ENCODE peak calls at places on chromosome 18, in six cellular contexts. One of them, this sample, is unnamed.

GRCh38 chr18:8106603-8107002 is 502.6 kb upstream of the RAB12 start:
- DNase-seq in caudate nucleus: no peak
- DNase-seq in AG08395: no peak
- DNase-seq in stimulated activated CD8-positive, alpha-beta memory T cell treated with anti-CD3 and anti-CD28 coated beads, Interleukin-12 subunit alpha, Interleukin-12 subunit beta, amount 100 ng/mL, for 1 hour: no peak
- DNase-seq in renal cortical epithelial cell: peak; percentile 87
- DNase-seq in foreskin fibroblast: no peak
- DNase-seq in this sample: no peak

GRCh38 chr18:79805211-79805862 is 7.6 kb downstream of the KCNG2 start:
- DNase-seq in stimulated activated CD8-positive, alpha-beta memory T cell treated with anti-CD3 and anti-CD28 coated beads, Interleukin-12 subunit alpha, Interleukin-12 subunit beta, amount 100 ng/mL, for 1 hour: no peak
- DNase-seq in foreskin fibroblast: no peak
- DNase-seq in renal cortical epithelial cell: no peak
- DNase-seq in caudate nucleus: no peak
- DNase-seq in AG08395: no peak
- DNase-seq in this sample: no peak

GRCh38 chr18:48802543-48803428 is 148.0 kb downstream of the SMAD7 start:
- DNase-seq in AG08395: no peak
- DNase-seq in renal cortical epithelial cell: peak; percentile 71
- DNase-seq in foreskin fibroblast: no peak
- DNase-seq in caudate nucleus: peak; percentile 74
- DNase-seq in stimulated activated CD8-positive, alpha-beta memory T cell treated with anti-CD3 and anti-CD28 coated beads, Interleukin-12 subunit alpha, Interleukin-12 subunit beta, amount 100 ng/mL, for 1 hour: no peak
- DNase-seq in this sample: no peak

GRCh38 chr18:59048378-59048777 is 91.3 kb upstream of the SEC11C start:
- DNase-seq in stimulated activated CD8-positive, alpha-beta memory T cell treated with anti-CD3 and anti-CD28 coated beads, Interleukin-12 subunit alpha, Interleukin-12 subunit beta, amount 100 ng/mL, for 1 hour: no peak
- DNase-seq in AG08395: no peak
- DNase-seq in renal cortical epithelial cell: no peak
- DNase-seq in foreskin fibroblast: no peak
- DNase-seq in caudate nucleus: no peak
- DNase-seq in this sample: no peak

GRCh38 chr18:51054764-51055163 is 24.8 kb downstream of the SMAD4 start:
- DNase-seq in caudate nucleus: no peak
- DNase-seq in AG08395: peak; percentile 31
- DNase-seq in foreskin fibroblast: no peak
- DNase-seq in renal cortical epithelial cell: peak; percentile 41
- DNase-seq in stimulated activated CD8-positive, alpha-beta memory T cell treated with anti-CD3 and anti-CD28 coated beads, Interleukin-12 subunit alpha, Interleukin-12 subunit beta, amount 100 ng/mL, for 1 hour: no peak
- DNase-seq in this sample: no peak

GRCh38 chr18:8616026-8616401 is 6.8 kb downstream of the RAB12 start:
- DNase-seq in foreskin fibroblast: no peak
- DNase-seq in caudate nucleus: no peak
- DNase-seq in stimulated activated CD8-positive, alpha-beta memory T cell treated with anti-CD3 and anti-CD28 coated beads, Interleukin-12 subunit alpha, Interleukin-12 subunit beta, amount 100 ng/mL, for 1 hour: no peak
- DNase-seq in renal cortical epithelial cell: peak; percentile 26
- DNase-seq in AG08395: no peak
- DNase-seq in this sample: no peak

GRCh38 chr18:24086082-24086481 is 52.8 kb upstream of the CABYR start:
- DNase-seq in renal cortical epithelial cell: no peak
- DNase-seq in AG08395: no peak
- DNase-seq in stimulated activated CD8-positive, alpha-beta memory T cell treated with anti-CD3 and anti-CD28 coated beads, Interleukin-12 subunit alpha, Interleukin-12 subunit beta, amount 100 ng/mL, for 1 hour: no peak
- DNase-seq in foreskin fibroblast: no peak
- DNase-seq in caudate nucleus: no peak
- DNase-seq in this sample: no peak

GRCh38 chr18:46167971-46168370 is 63.8 kb downstream of the HAUS1 start:
- DNase-seq in renal cortical epithelial cell: no peak
- DNase-seq in foreskin fibroblast: no peak
- DNase-seq in caudate nucleus: no peak
- DNase-seq in AG08395: no peak
- DNase-seq in stimulated activated CD8-positive, alpha-beta memory T cell treated with anti-CD3 and anti-CD28 coated beads, Interleukin-12 subunit alpha, Interleukin-12 subunit beta, amount 100 ng/mL, for 1 hour: no peak
- DNase-seq in this sample: no peak

GRCh38 chr18:46253498-46253897 is 149.3 kb downstream of the HAUS1 start:
- DNase-seq in stimulated activated CD8-positive, alpha-beta memory T cell treated with anti-CD3 and anti-CD28 coated beads, Interleukin-12 subunit alpha, Interleukin-12 subunit beta, amount 100 ng/mL, for 1 hour: no peak
- DNase-seq in AG08395: peak; percentile 15
- DNase-seq in caudate nucleus: no peak
- DNase-seq in foreskin fibroblast: peak; percentile 49
- DNase-seq in renal cortical epithelial cell: peak; percentile 96
- DNase-seq in this sample: no peak

GRCh38 chr18:34219651-34220050 is 5.1 kb downstream of the NOL4 start:
- DNase-seq in AG08395: no peak
- DNase-seq in foreskin fibroblast: no peak
- DNase-seq in stimulated activated CD8-positive, alpha-beta memory T cell treated with anti-CD3 and anti-CD28 coated beads, Interleukin-12 subunit alpha, Interleukin-12 subunit beta, amount 100 ng/mL, for 1 hour: no peak
- DNase-seq in renal cortical epithelial cell: no peak
- DNase-seq in caudate nucleus: peak; percentile 26
- DNase-seq in this sample: no peak

GRCh38 chr18:35174093-35174731 is 66.6 kb upstream of the ZNF397 start:
- DNase-seq in AG08395: no peak
- DNase-seq in stimulated activated CD8-positive, alpha-beta memory T cell treated with anti-CD3 and anti-CD28 coated beads, Interleukin-12 subunit alpha, Interleukin-12 subunit beta, amount 100 ng/mL, for 1 hour: no peak
- DNase-seq in foreskin fibroblast: no peak
- DNase-seq in renal cortical epithelial cell: peak; percentile 40
- DNase-seq in caudate nucleus: no peak
- DNase-seq in this sample: no peak

GRCh38 chr18:34802938-34803337 is 92.8 kb downstream of the DTNA start:
- DNase-seq in stimulated activated CD8-positive, alpha-beta memory T cell treated with anti-CD3 and anti-CD28 coated beads, Interleukin-12 subunit alpha, Interleukin-12 subunit beta, amount 100 ng/mL, for 1 hour: no peak
- DNase-seq in renal cortical epithelial cell: peak; percentile 33
- DNase-seq in caudate nucleus: no peak
- DNase-seq in AG08395: peak; percentile 28
- DNase-seq in foreskin fibroblast: no peak
- DNase-seq in this sample: no peak

GRCh38 chr18:77087391-77088141 is 45.0 kb downstream of the MBP start:
- DNase-seq in renal cortical epithelial cell: no peak
- DNase-seq in caudate nucleus: no peak
- DNase-seq in foreskin fibroblast: peak; percentile 76
- DNase-seq in stimulated activated CD8-positive, alpha-beta memory T cell treated with anti-CD3 and anti-CD28 coated beads, Interleukin-12 subunit alpha, Interleukin-12 subunit beta, amount 100 ng/mL, for 1 hour: no peak
- DNase-seq in AG08395: peak; percentile 46
- DNase-seq in this sample: no peak

GRCh38 chr18:4631239-4631638 is 176.1 kb upstream of the DLGAP1 start:
- DNase-seq in foreskin fibroblast: no peak
- DNase-seq in AG08395: no peak
- DNase-seq in stimulated activated CD8-positive, alpha-beta memory T cell treated with anti-CD3 and anti-CD28 coated beads, Interleukin-12 subunit alpha, Interleukin-12 subunit beta, amount 100 ng/mL, for 1 hour: no peak
- DNase-seq in caudate nucleus: no peak
- DNase-seq in renal cortical epithelial cell: no peak
- DNase-seq in this sample: no peak

GRCh38 chr18:59087391-59087790 is 52.3 kb upstream of the SEC11C start:
- DNase-seq in foreskin fibroblast: no peak
- DNase-seq in renal cortical epithelial cell: no peak
- DNase-seq in stimulated activated CD8-positive, alpha-beta memory T cell treated with anti-CD3 and anti-CD28 coated beads, Interleukin-12 subunit alpha, Interleukin-12 subunit beta, amount 100 ng/mL, for 1 hour: no peak
- DNase-seq in caudate nucleus: no peak
- DNase-seq in AG08395: no peak
- DNase-seq in this sample: no peak

GRCh38 chr18:52348209-52348608 is 8.2 kb downstream of the DCC start:
- DNase-seq in stimulated activated CD8-positive, alpha-beta memory T cell treated with anti-CD3 and anti-CD28 coated beads, Interleukin-12 subunit alpha, Interleukin-12 subunit beta, amount 100 ng/mL, for 1 hour: no peak
- DNase-seq in caudate nucleus: no peak
- DNase-seq in AG08395: no peak
- DNase-seq in renal cortical epithelial cell: peak; percentile 15
- DNase-seq in foreskin fibroblast: no peak
- DNase-seq in this sample: no peak

GRCh38 chr18:33154049-33154448 is 286.5 kb downstream of the CCDC178 start:
- DNase-seq in AG08395: no peak
- DNase-seq in foreskin fibroblast: no peak
- DNase-seq in caudate nucleus: no peak
- DNase-seq in stimulated activated CD8-positive, alpha-beta memory T cell treated with anti-CD3 and anti-CD28 coated beads, Interleukin-12 subunit alpha, Interleukin-12 subunit beta, amount 100 ng/mL, for 1 hour: no peak
- DNase-seq in renal cortical epithelial cell: no peak
- DNase-seq in this sample: no peak

GRCh38 chr18:26480897-26481795 is 67.2 kb downstream of the KCTD1 start:
- DNase-seq in foreskin fibroblast: peak; percentile 84
- DNase-seq in stimulated activated CD8-positive, alpha-beta memory T cell treated with anti-CD3 and anti-CD28 coated beads, Interleukin-12 subunit alpha, Interleukin-12 subunit beta, amount 100 ng/mL, for 1 hour: no peak
- DNase-seq in AG08395: peak; percentile 85
- DNase-seq in renal cortical epithelial cell: peak; percentile 100
- DNase-seq in caudate nucleus: no peak
- DNase-seq in this sample: no peak

GRCh38 chr18:3012920-3013810 is at the start of gene LPIN2:
- DNase-seq in AG08395: peak; percentile 96
- DNase-seq in stimulated activated CD8-positive, alpha-beta memory T cell treated with anti-CD3 and anti-CD28 coated beads, Interleukin-12 subunit alpha, Interleukin-12 subunit beta, amount 100 ng/mL, for 1 hour: peak; percentile 88
- DNase-seq in caudate nucleus: peak; percentile 88
- DNase-seq in foreskin fibroblast: peak; percentile 98
- DNase-seq in renal cortical epithelial cell: peak; percentile 91
- DNase-seq in this sample: peak; percentile 93

GRCh38 chr18:37570336-37570930 is 4.8 kb upstream of the CELF4 start:
- DNase-seq in foreskin fibroblast: no peak
- DNase-seq in caudate nucleus: no peak
- DNase-seq in AG08395: no peak
- DNase-seq in renal cortical epithelial cell: no peak
- DNase-seq in stimulated activated CD8-positive, alpha-beta memory T cell treated with anti-CD3 and anti-CD28 coated beads, Interleukin-12 subunit alpha, Interleukin-12 subunit beta, amount 100 ng/mL, for 1 hour: no peak
- DNase-seq in this sample: no peak

GRCh38 chr18:42514522-42514921 is 559.5 kb downstream of the PIK3C3 start:
- DNase-seq in caudate nucleus: no peak
- DNase-seq in AG08395: peak; percentile 24
- DNase-seq in stimulated activated CD8-positive, alpha-beta memory T cell treated with anti-CD3 and anti-CD28 coated beads, Interleukin-12 subunit alpha, Interleukin-12 subunit beta, amount 100 ng/mL, for 1 hour: no peak
- DNase-seq in foreskin fibroblast: no peak
- DNase-seq in renal cortical epithelial cell: peak; percentile 97
- DNase-seq in this sample: no peak

GRCh38 chr18:35776481-35776880 is 194.9 kb downstream of the GALNT1 start:
- DNase-seq in caudate nucleus: no peak
- DNase-seq in AG08395: no peak
- DNase-seq in foreskin fibroblast: peak; percentile 26
- DNase-seq in renal cortical epithelial cell: no peak
- DNase-seq in stimulated activated CD8-positive, alpha-beta memory T cell treated with anti-CD3 and anti-CD28 coated beads, Interleukin-12 subunit alpha, Interleukin-12 subunit beta, amount 100 ng/mL, for 1 hour: no peak
- DNase-seq in this sample: no peak

GRCh38 chr18:35856178-35856577 is 116.3 kb upstream of the RMP24 start:
- DNase-seq in foreskin fibroblast: no peak
- DNase-seq in AG08395: no peak
- DNase-seq in caudate nucleus: no peak
- DNase-seq in stimulated activated CD8-positive, alpha-beta memory T cell treated with anti-CD3 and anti-CD28 coated beads, Interleukin-12 subunit alpha, Interleukin-12 subunit beta, amount 100 ng/mL, for 1 hour: no peak
- DNase-seq in renal cortical epithelial cell: no peak
- DNase-seq in this sample: no peak

GRCh38 chr18:58284699-58285490 is 240.9 kb downstream of the NEDD4L start:
- DNase-seq in AG08395: no peak
- DNase-seq in caudate nucleus: no peak
- DNase-seq in renal cortical epithelial cell: no peak
- DNase-seq in stimulated activated CD8-positive, alpha-beta memory T cell treated with anti-CD3 and anti-CD28 coated beads, Interleukin-12 subunit alpha, Interleukin-12 subunit beta, amount 100 ng/mL, for 1 hour: no peak
- DNase-seq in foreskin fibroblast: no peak
- DNase-seq in this sample: no peak

GRCh38 chr18:46148810-46149209 is 44.6 kb downstream of the HAUS1 start:
- DNase-seq in stimulated activated CD8-positive, alpha-beta memory T cell treated with anti-CD3 and anti-CD28 coated beads, Interleukin-12 subunit alpha, Interleukin-12 subunit beta, amount 100 ng/mL, for 1 hour: no peak
- DNase-seq in foreskin fibroblast: peak; percentile 78
- DNase-seq in caudate nucleus: no peak
- DNase-seq in renal cortical epithelial cell: peak; percentile 64
- DNase-seq in AG08395: peak; percentile 63
- DNase-seq in this sample: peak; percentile 29

GRCh38 chr18:39647627-39648502 is 2082.3 kb upstream of the CELF4 start:
- DNase-seq in AG08395: peak; percentile 43
- DNase-seq in foreskin fibroblast: peak; percentile 91
- DNase-seq in renal cortical epithelial cell: peak; percentile 82
- DNase-seq in stimulated activated CD8-positive, alpha-beta memory T cell treated with anti-CD3 and anti-CD28 coated beads, Interleukin-12 subunit alpha, Interleukin-12 subunit beta, amount 100 ng/mL, for 1 hour: no peak
- DNase-seq in caudate nucleus: no peak
- DNase-seq in this sample: no peak

GRCh38 chr18:63336366-63337099 is 17.0 kb upstream of the BCL2 start:
- DNase-seq in AG08395: peak; percentile 79
- DNase-seq in foreskin fibroblast: peak; percentile 95
- DNase-seq in stimulated activated CD8-positive, alpha-beta memory T cell treated with anti-CD3 and anti-CD28 coated beads, Interleukin-12 subunit alpha, Interleukin-12 subunit beta, amount 100 ng/mL, for 1 hour: no peak
- DNase-seq in renal cortical epithelial cell: peak; percentile 94
- DNase-seq in caudate nucleus: no peak
- DNase-seq in this sample: no peak

This sample was measured in KG1.